ENCODE peak calls at places on chromosomes 5 and 9, in five cellular contexts. One of them, this sample, is unnamed.

GRCh38 chr5:73808916-73809315 is 182.9 kb downstream of the ARHGEF28 start:
- DNase-seq in gastrocnemius medialis: no peak
- DNase-seq in T-helper 1 cell: no peak
- DNase-seq in WTC11: no peak
- DNase-seq in posterior cingulate gyrus: no peak
- DNase-seq in this sample: no peak

GRCh38 chr5:89147026-89147425 is 264.0 kb upstream of the MEF2C start:
- DNase-seq in T-helper 1 cell: no peak
- DNase-seq in posterior cingulate gyrus: no peak
- DNase-seq in WTC11: no peak
- DNase-seq in gastrocnemius medialis: no peak
- DNase-seq in this sample: no peak

GRCh38 chr9:91751922-91752321 is 198.1 kb downstream of the ROR2 start:
- DNase-seq in WTC11: no peak
- DNase-seq in posterior cingulate gyrus: no peak
- DNase-seq in T-helper 1 cell: no peak
- DNase-seq in gastrocnemius medialis: no peak
- DNase-seq in this sample: no peak

GRCh38 chr9:1939926-1940368 is 75.2 kb upstream of the SMARCA2 start:
- DNase-seq in gastrocnemius medialis: no peak
- DNase-seq in posterior cingulate gyrus: no peak
- DNase-seq in WTC11: peak; percentile 43
- DNase-seq in T-helper 1 cell: peak; percentile 5
- DNase-seq in this sample: no peak

GRCh38 chr9:105415344-105415980 is 32.4 kb upstream of the FSD1L start:
- DNase-seq in posterior cingulate gyrus: peak; percentile 51
- DNase-seq in WTC11: peak; percentile 75
- DNase-seq in T-helper 1 cell: peak; percentile 36
- DNase-seq in gastrocnemius medialis: no peak
- DNase-seq in this sample: peak; percentile 21

GRCh38 chr5:159849437-159850191 is 66.7 kb upstream of the ADRA1B start:
- DNase-seq in WTC11: no peak
- DNase-seq in gastrocnemius medialis: peak; percentile 47
- DNase-seq in T-helper 1 cell: no peak
- DNase-seq in posterior cingulate gyrus: no peak
- DNase-seq in this sample: no peak

GRCh38 chr5:31492824-31493223 is 39.1 kb downstream of the DROSHA start:
- DNase-seq in T-helper 1 cell: no peak
- DNase-seq in WTC11: peak; percentile 14
- DNase-seq in gastrocnemius medialis: no peak
- DNase-seq in posterior cingulate gyrus: no peak
- DNase-seq in this sample: no peak

GRCh38 chr5:168603776-168604175 is 24.6 kb upstream of the PANK3 start:
- DNase-seq in T-helper 1 cell: no peak
- DNase-seq in gastrocnemius medialis: no peak
- DNase-seq in posterior cingulate gyrus: no peak
- DNase-seq in WTC11: no peak
- DNase-seq in this sample: no peak

GRCh38 chr9:98955259-98955658 is 11.6 kb downstream of the COL15A1 start:
- DNase-seq in T-helper 1 cell: no peak
- DNase-seq in posterior cingulate gyrus: no peak
- DNase-seq in WTC11: no peak
- DNase-seq in gastrocnemius medialis: no peak
- DNase-seq in this sample: no peak

GRCh38 chr9:113349434-113350337 is at the start of gene BSPRY:
- DNase-seq in posterior cingulate gyrus: no peak
- DNase-seq in gastrocnemius medialis: no peak
- DNase-seq in T-helper 1 cell: peak; percentile 24
- DNase-seq in WTC11: peak; percentile 35
- DNase-seq in this sample: no peak

GRCh38 chr9:37301369-37302172 is 120.9 kb upstream of the GRHPR start:
- DNase-seq in posterior cingulate gyrus: no peak
- DNase-seq in WTC11: no peak
- DNase-seq in T-helper 1 cell: no peak
- DNase-seq in gastrocnemius medialis: no peak
- DNase-seq in this sample: no peak

GRCh38 chr5:72101828-72102227 is 5.4 kb upstream of the MAP1B start:
- DNase-seq in T-helper 1 cell: no peak
- DNase-seq in gastrocnemius medialis: no peak
- DNase-seq in posterior cingulate gyrus: no peak
- DNase-seq in WTC11: no peak
- DNase-seq in this sample: no peak

GRCh38 chr5:93519737-93520136 is 61.3 kb downstream of the NR2F1-AS1 start:
- DNase-seq in T-helper 1 cell: no peak
- DNase-seq in posterior cingulate gyrus: no peak
- DNase-seq in gastrocnemius medialis: no peak
- DNase-seq in WTC11: no peak
- DNase-seq in this sample: no peak